ENCODE peak calls at places on chromosomes 12 and 14, in four cellular contexts. One of them, this sample, is unnamed.

GRCh38 chr12:121214855-121215745 is 5.2 kb downstream of the P2RX4 start:
- DNase-seq in HepG2: peak; percentile 38
- DNase-seq in HCT116: peak; percentile 75
- DNase-seq in fibroblast of lung: peak; percentile 96
- DNase-seq in this sample: peak; percentile 77

GRCh38 chr12:108307006-108307405 is 32.1 kb downstream of the CMKLR1 start:
- DNase-seq in HepG2: no peak
- DNase-seq in HCT116: no peak
- DNase-seq in fibroblast of lung: peak; percentile 20
- DNase-seq in this sample: no peak

GRCh38 chr12:95836630-95837239 is 22.0 kb upstream of the SNRPF start:
- DNase-seq in HepG2: no peak
- DNase-seq in HCT116: no peak
- DNase-seq in fibroblast of lung: peak; percentile 50
- DNase-seq in this sample: no peak

GRCh38 chr12:68113644-68114043 is 45.9 kb downstream of the IFNG start:
- DNase-seq in HepG2: no peak
- DNase-seq in HCT116: peak; percentile 22
- DNase-seq in fibroblast of lung: no peak
- DNase-seq in this sample: no peak

GRCh38 chr14:33357225-33358010 is 418.7 kb downstream of the NPAS3 start:
- DNase-seq in HepG2: no peak
- DNase-seq in HCT116: no peak
- DNase-seq in fibroblast of lung: no peak
- DNase-seq in this sample: no peak

GRCh38 chr12:12097821-12098688 is 27.3 kb downstream of the BCL2L14 start:
- DNase-seq in HepG2: no peak
- DNase-seq in HCT116: no peak
- DNase-seq in fibroblast of lung: no peak
- DNase-seq in this sample: no peak

GRCh38 chr14:90578283-90578985 is 181.6 kb downstream of the CALM1 start:
- DNase-seq in HepG2: no peak
- DNase-seq in HCT116: no peak
- DNase-seq in fibroblast of lung: no peak
- DNase-seq in this sample: no peak

GRCh38 chr12:59079029-59079428 is 158.7 kb upstream of the LRIG3 start:
- DNase-seq in HepG2: no peak
- DNase-seq in HCT116: no peak
- DNase-seq in fibroblast of lung: no peak
- DNase-seq in this sample: peak; percentile 94

GRCh38 chr12:85642288-85642687 is 193.9 kb downstream of the RASSF9 start:
- DNase-seq in HepG2: no peak
- DNase-seq in HCT116: no peak
- DNase-seq in fibroblast of lung: no peak
- DNase-seq in this sample: no peak

GRCh38 chr12:104605685-104606084 is 148.9 kb downstream of the CHST11 start:
- DNase-seq in HepG2: no peak
- DNase-seq in HCT116: no peak
- DNase-seq in fibroblast of lung: peak; percentile 31
- DNase-seq in this sample: no peak

GRCh38 chr14:61561657-61562276 is 133.5 kb upstream of the HIF1A start:
- DNase-seq in HepG2: peak; percentile 94
- DNase-seq in HCT116: peak; percentile 82
- DNase-seq in fibroblast of lung: peak; percentile 90
- DNase-seq in this sample: peak; percentile 91

GRCh38 chr12:39127401-39127800 is 222.0 kb upstream of the CPNE8 start:
- DNase-seq in HepG2: peak; percentile 3
- DNase-seq in HCT116: peak; percentile 64
- DNase-seq in fibroblast of lung: no peak
- DNase-seq in this sample: peak; percentile 52

GRCh38 chr14:67319142-67319541 is 40.5 kb downstream of the ATP6V1D start:
- DNase-seq in HepG2: no peak
- DNase-seq in HCT116: no peak
- DNase-seq in fibroblast of lung: peak; percentile 15
- DNase-seq in this sample: no peak

GRCh38 chr14:58898655-58899316 is 261.0 kb downstream of the DACT1 start:
- DNase-seq in HepG2: no peak
- DNase-seq in HCT116: no peak
- DNase-seq in fibroblast of lung: peak; percentile 89
- DNase-seq in this sample: peak; percentile 93

GRCh38 chr12:119432935-119433334 is 98.4 kb downstream of the CCDC60 start:
- DNase-seq in HepG2: peak; percentile 10
- DNase-seq in HCT116: no peak
- DNase-seq in fibroblast of lung: no peak
- DNase-seq in this sample: no peak

GRCh38 chr12:79911889-79912656 is 22.8 kb downstream of the PPP1R12A start:
- DNase-seq in HepG2: no peak
- DNase-seq in HCT116: no peak
- DNase-seq in fibroblast of lung: no peak
- DNase-seq in this sample: peak; percentile 55

GRCh38 chr14:58812050-58812690 is 174.4 kb downstream of the DACT1 start:
- DNase-seq in HepG2: no peak
- DNase-seq in HCT116: no peak
- DNase-seq in fibroblast of lung: no peak
- DNase-seq in this sample: no peak

GRCh38 chr12:102883204-102883799 is 33.7 kb downstream of the PAH start:
- DNase-seq in HepG2: peak; percentile 48
- DNase-seq in HCT116: peak; percentile 10
- DNase-seq in fibroblast of lung: peak; percentile 1
- DNase-seq in this sample: peak; percentile 16

GRCh38 chr12:7369274-7369729 is 65.4 kb downstream of the ACSM4 start:
- DNase-seq in HepG2: peak; percentile 66
- DNase-seq in HCT116: peak; percentile 81
- DNase-seq in fibroblast of lung: no peak
- DNase-seq in this sample: peak; percentile 40

GRCh38 chr12:130617219-130617618 is 98.9 kb downstream of the RIMBP2 start:
- DNase-seq in HepG2: no peak
- DNase-seq in HCT116: no peak
- DNase-seq in fibroblast of lung: no peak
- DNase-seq in this sample: no peak

GRCh38 chr14:31263485-31264133 is 56.0 kb upstream of the HECTD1 start:
- DNase-seq in HepG2: peak; percentile 91
- DNase-seq in HCT116: peak; percentile 47
- DNase-seq in fibroblast of lung: peak; percentile 99
- DNase-seq in this sample: peak; percentile 98

GRCh38 chr12:64123448-64123847 is 98.6 kb downstream of the KICS2 start:
- DNase-seq in HepG2: no peak
- DNase-seq in HCT116: no peak
- DNase-seq in fibroblast of lung: no peak
- DNase-seq in this sample: no peak

GRCh38 chr14:89792489-89793366 is 161.8 kb downstream of the EFCAB11 start:
- DNase-seq in HepG2: no peak
- DNase-seq in HCT116: no peak
- DNase-seq in fibroblast of lung: peak; percentile 83
- DNase-seq in this sample: no peak

GRCh38 chr12:83224012-83224411 is 537.3 kb downstream of the TMTC2 start:
- DNase-seq in HepG2: no peak
- DNase-seq in HCT116: no peak
- DNase-seq in fibroblast of lung: no peak
- DNase-seq in this sample: no peak

GRCh38 chr12:108724054-108724889 is 7.0 kb downstream of the CORO1C start:
- DNase-seq in HepG2: no peak
- DNase-seq in HCT116: no peak
- DNase-seq in fibroblast of lung: no peak
- DNase-seq in this sample: peak; percentile 66

GRCh38 chr12:6057693-6058092 is 66.8 kb downstream of the VWF start:
- DNase-seq in HepG2: no peak
- DNase-seq in HCT116: no peak
- DNase-seq in fibroblast of lung: no peak
- DNase-seq in this sample: no peak

GRCh38 chr12:122641976-122642375 is 61.2 kb downstream of the HCAR2 start:
- DNase-seq in HepG2: no peak
- DNase-seq in HCT116: no peak
- DNase-seq in fibroblast of lung: peak; percentile 70
- DNase-seq in this sample: peak; percentile 6

GRCh38 chr14:64296561-64296960 is 2.4 kb upstream of the ESR2 start:
- DNase-seq in HepG2: no peak
- DNase-seq in HCT116: no peak
- DNase-seq in fibroblast of lung: peak; percentile 51
- DNase-seq in this sample: peak; percentile 73

GRCh38 chr12:6476496-6476895 is 6.0 kb upstream of the VAMP1 start:
- DNase-seq in HepG2: no peak
- DNase-seq in HCT116: no peak
- DNase-seq in fibroblast of lung: peak; percentile 54
- DNase-seq in this sample: peak; percentile 48

GRCh38 chr14:73467377-73467776 is 9.0 kb upstream of the NUMB start:
- DNase-seq in HepG2: no peak
- DNase-seq in HCT116: no peak
- DNase-seq in fibroblast of lung: peak; percentile 59
- DNase-seq in this sample: no peak

GRCh38 chr12:58309806-58310205 is 368.4 kb downstream of the ATP23 start:
- DNase-seq in HepG2: no peak
- DNase-seq in HCT116: no peak
- DNase-seq in fibroblast of lung: no peak
- DNase-seq in this sample: peak; percentile 61

GRCh38 chr14:52051251-52051650 is 17.6 kb downstream of the NID2 start:
- DNase-seq in HepG2: no peak
- DNase-seq in HCT116: no peak
- DNase-seq in fibroblast of lung: no peak
- DNase-seq in this sample: no peak

GRCh38 chr14:52052991-52053390 is 15.9 kb downstream of the NID2 start:
- DNase-seq in HepG2: no peak
- DNase-seq in HCT116: no peak
- DNase-seq in fibroblast of lung: no peak
- DNase-seq in this sample: no peak

GRCh38 chr14:52051861-52052260 is 17.0 kb downstream of the NID2 start:
- DNase-seq in HepG2: no peak
- DNase-seq in HCT116: no peak
- DNase-seq in fibroblast of lung: peak; percentile 61
- DNase-seq in this sample: no peak

GRCh38 chr14:52054678-52055077 is 14.2 kb downstream of the NID2 start:
- DNase-seq in HepG2: no peak
- DNase-seq in HCT116: no peak
- DNase-seq in fibroblast of lung: no peak
- DNase-seq in this sample: no peak

DNA sequence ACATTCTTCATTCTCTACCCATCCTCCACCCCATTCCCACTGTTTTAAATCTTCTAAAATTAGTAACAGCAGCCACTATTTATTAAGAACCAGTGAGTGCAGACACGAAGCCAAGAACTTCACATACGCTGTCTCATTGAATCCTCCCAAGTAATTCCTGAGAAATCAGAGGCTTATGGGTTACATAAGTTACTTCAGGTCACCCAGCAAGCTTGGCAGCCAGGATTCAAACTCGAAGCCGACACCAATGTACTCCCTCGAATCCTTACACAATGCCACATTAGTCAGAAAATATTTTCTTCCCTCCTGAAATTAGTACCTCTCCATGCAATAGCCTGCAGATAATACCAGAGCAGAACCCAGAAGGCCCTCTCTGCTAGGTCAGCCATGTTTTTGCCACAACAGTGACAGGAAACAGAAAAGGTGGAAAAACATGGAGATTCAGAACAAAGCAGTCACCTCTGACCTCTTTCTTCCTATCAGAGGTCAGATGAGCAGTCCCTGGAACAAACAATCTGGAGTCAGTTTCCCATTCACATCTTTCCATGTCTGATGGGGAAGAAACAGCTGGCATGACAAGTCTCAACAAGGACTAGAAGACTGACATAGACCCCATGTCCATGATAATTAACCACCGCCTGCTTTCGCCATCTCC is 16.4 kb downstream of the NID2 start:
- DNase-seq in HepG2: no peak
- DNase-seq in HCT116: no peak
- DNase-seq in fibroblast of lung: peak; percentile 90
- DNase-seq in this sample: no peak
- H3K27ac ChIP-seq in HepG2: no peak overlapping the region
- H3K27ac ChIP-seq in HCT116: no peak overlapping the region
- H3K27ac ChIP-seq in fibroblast of lung: peak overlapping the region; percentile 64
- H3K27ac ChIP-seq in this sample: no peak overlapping the region

DNA sequence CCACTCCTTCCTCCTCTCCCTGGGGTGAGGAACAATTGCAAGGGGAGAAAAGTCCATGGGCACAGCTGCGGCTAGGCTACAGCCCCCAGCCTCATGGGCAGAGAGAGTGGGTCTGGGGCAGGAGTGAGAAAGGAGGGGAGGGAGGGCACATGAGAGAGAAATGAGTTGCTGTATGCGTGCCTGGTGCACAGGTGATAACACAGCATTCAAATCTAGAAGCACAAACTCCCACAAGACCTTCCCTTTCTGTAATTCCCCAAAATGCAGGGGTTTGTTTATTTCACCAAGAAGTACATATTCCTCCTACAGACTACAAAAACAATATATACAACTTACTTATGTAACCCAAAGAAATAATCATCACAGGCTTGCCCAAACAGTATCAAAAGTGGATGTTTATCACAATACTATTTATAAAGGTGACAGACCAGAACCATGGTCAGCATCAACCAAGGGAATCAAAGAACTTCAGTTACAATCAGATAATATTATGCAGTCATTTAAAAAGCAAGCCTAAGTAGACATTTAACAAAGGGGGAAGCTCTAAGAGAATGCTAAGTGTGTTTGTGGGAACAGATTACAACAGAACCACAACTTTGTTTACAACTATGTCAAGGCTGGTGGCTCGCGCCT is 54.2 kb downstream of the ITPK1 start:
- DNase-seq in HepG2: no peak
- DNase-seq in HCT116: no peak
- DNase-seq in fibroblast of lung: no peak
- DNase-seq in this sample: no peak
- TF ChIP-seq EZH2 in HepG2: no peak
- TF ChIP-seq EZH2 in HCT116: no peak
- TF ChIP-seq EZH2 in fibroblast of lung: no peak
- TF ChIP-seq EZH2 in this sample: no peak

DNA sequence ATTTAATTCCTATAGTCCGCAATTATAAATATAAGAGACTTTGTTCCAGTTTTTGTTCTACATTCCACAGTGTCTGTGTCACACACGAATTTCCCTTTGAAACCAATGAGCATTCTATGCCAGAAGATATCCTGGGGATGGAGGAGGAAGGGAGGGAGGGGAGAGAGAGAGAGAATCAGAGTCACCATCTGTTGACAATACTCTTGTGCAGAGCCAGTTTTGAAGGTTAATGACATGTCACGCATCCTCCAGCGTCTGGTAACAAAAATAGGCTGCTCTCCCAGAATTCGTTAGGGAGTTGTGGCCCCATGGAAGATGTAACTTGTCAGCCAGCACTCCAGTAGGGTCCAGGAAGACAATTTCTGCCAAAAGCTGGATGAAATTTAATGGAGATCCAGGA is 213.5 kb upstream of the KRR1 start:
- DNase-seq in HepG2: peak; percentile 83
- DNase-seq in HCT116: peak; percentile 83
- DNase-seq in fibroblast of lung: peak; percentile 98
- DNase-seq in this sample: peak; percentile 43
- H3K4me2 ChIP-seq in HepG2: no peak overlapping the region
- H3K4me2 ChIP-seq in HCT116: peak overlapping the region; percentile 58
- H3K4me2 ChIP-seq in fibroblast of lung: peak overlapping the region; percentile 75
- H3K4me2 ChIP-seq in this sample: peak overlapping the region; percentile 1

DNA sequence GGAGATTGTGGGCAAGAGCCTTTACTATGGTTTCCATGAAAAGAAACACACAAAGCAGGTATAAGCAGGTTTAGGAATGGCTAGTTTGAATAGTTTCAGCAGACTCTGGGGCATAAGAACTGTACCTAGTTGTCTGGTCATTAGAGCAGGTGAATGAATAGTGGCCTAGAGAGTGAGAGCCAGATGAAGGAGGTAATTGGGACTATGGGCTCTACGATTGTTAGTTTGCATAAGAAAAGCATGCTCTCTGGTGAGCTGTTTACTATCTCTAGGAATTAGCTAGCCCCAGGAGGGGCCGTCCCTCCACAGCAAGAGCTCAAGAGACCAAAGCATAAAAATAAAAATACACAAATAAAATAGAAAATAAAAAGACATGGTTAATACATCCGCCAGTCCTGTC is 397.5 kb upstream of the GARIN6 start:
- DNase-seq in HepG2: no peak
- DNase-seq in HCT116: no peak
- DNase-seq in fibroblast of lung: no peak
- DNase-seq in this sample: no peak
- H3K27ac ChIP-seq in HepG2: no peak overlapping the region
- H3K27ac ChIP-seq in HCT116: no peak overlapping the region
- H3K27ac ChIP-seq in fibroblast of lung: no peak overlapping the region
- H3K27ac ChIP-seq in this sample: no peak overlapping the region